ENCODE peak calls at places on chromosome 19, in seven cellular contexts. O, S, A, L, W, J and F are unnamed samples.
A peak's percentile ranks its signal among the peaks of the same experiment; 100 is the strongest.

GRCh38 chr19:52592301-52592700 is 22.2 kb downstream of the ZNF701 start:
- DNase-seq in A (no peak), O (no peak), L (no peak), J (no peak), S (no peak), W (no peak), F (no peak)

GRCh38 chr19:49818691-49819331 is 722 bp downstream of the MED25 start:
- DNase-seq in L (no peak), O (no peak), A (peak; percentile 4), W (no peak), J (no peak), S (no peak), F (no peak)

GRCh38 chr19:42512743-42513304 is 15.5 kb downstream of the CEACAM1 start:
- DNase-seq in S (no peak), A (no peak), J (no peak), L (no peak), O (no peak), W (no peak), F (no peak)

GRCh38 chr19:38229585-38230073 is 5.6 kb upstream of the DPF1 start:
- DNase-seq in J (peak; percentile 41), A (peak; percentile 76), L (peak; percentile 32), W (peak; percentile 66), S (peak; percentile 91), O (peak; percentile 86), F (peak; percentile 56)

GRCh38 chr19:49555600-49556411 is 24.6 kb downstream of the NOSIP start:
- DNase-seq in W (peak; percentile 85), S (no peak), J (peak; percentile 61), A (no peak), O (peak; percentile 62), L (peak; percentile 35), F (peak; percentile 81)

GRCh38 chr19:4870025-4870700 is 2.7 kb upstream of the PLIN3 start:
- DNase-seq in S (peak; percentile 92), O (peak; percentile 90), W (no peak), A (peak; percentile 88), J (no peak), L (no peak), F (peak; percentile 40)

GRCh38 chr19:2618611-2619010 is 83.9 kb downstream of the GNG7 start:
- DNase-seq in S (peak; percentile 28), W (peak; percentile 66), O (peak; percentile 41), A (no peak), L (peak; percentile 63), J (peak; percentile 82), F (peak; percentile 22)

GRCh38 chr19:24046550-24046949 is 40.4 kb upstream of the ZNF254 start:
- DNase-seq in A (no peak), J (no peak), S (no peak), L (no peak), O (no peak), W (no peak), F (no peak)

GRCh38 chr19:49557641-49558325 is 22.6 kb downstream of the NOSIP start:
- DNase-seq in L (no peak), S (no peak), A (no peak), W (no peak), J (no peak), O (no peak), F (no peak)

GRCh38 chr19:55251296-55252081 is 7.3 kb downstream of the PPP6R1 start:
- DNase-seq in O (peak; percentile 14), A (peak; percentile 67), J (peak; percentile 45), S (peak; percentile 16), W (no peak), L (no peak), F (no peak)

GRCh38 chr19:50793558-50794065 is 3.4 kb downstream of the ACP4 start:
- DNase-seq in O (no peak), A (no peak), S (no peak), J (no peak), W (no peak), L (no peak), F (no peak)

GRCh38 chr19:35549174-35549788 is 3.9 kb downstream of the TMEM147 start:
- DNase-seq in J (no peak), W (peak; percentile 53), L (peak; percentile 37), S (peak; percentile 56), A (peak; percentile 42), O (peak; percentile 59), F (peak; percentile 37)

GRCh38 chr19:38569368-38569983 is 48.3 kb downstream of the MAP4K1 start:
- DNase-seq in W (no peak), S (no peak), L (no peak), O (no peak), J (no peak), A (no peak), F (no peak)

GRCh38 chr19:32675720-32676185 is at the start of gene RGS9BP:
- DNase-seq in L (peak; percentile 60), J (peak; percentile 46), O (peak; percentile 59), W (peak; percentile 56), S (peak; percentile 59), A (peak; percentile 72), F (peak; percentile 67)

GRCh38 chr19:52343548-52343947 is 7.5 kb downstream of the ZNF610 start:
- DNase-seq in W (peak; percentile 32), J (peak; percentile 17), A (no peak), L (peak; percentile 31), S (peak; percentile 13), O (no peak), F (peak; percentile 14)

GRCh38 chr19:54439174-54439851 is 9.7 kb upstream of the LENG8 start:
- DNase-seq in J (no peak), L (peak; percentile 23), W (no peak), A (peak; percentile 35), O (peak; percentile 50), S (no peak), F (no peak)

GRCh38 chr19:3665681-3666544 is 34.4 kb downstream of the PIP5K1C start:
- DNase-seq in W (peak; percentile 33), L (peak; percentile 67), A (peak; percentile 10), S (no peak), O (no peak), J (peak; percentile 55), F (peak; percentile 54)